ENCODE peak calls at places on chromosomes 12 and 14, in eight cellular contexts. L is activated gamma-delta T cell treated with anti-CD3 and anti-CD28 coated beads, Interleukin-2, amount 50 U/mL, for 16 hours; R is NCI-H774; O is T-helper 1 cell; G is WERI-Rb-1; X is nephron progenitor cell; A is fibroblast of lung; S is stimulated activated CD8-positive, alpha-beta memory T cell treated with anti-CD3 and anti-CD28 coated beads, Interleukin-7, amount 100 ng/mL, for 1 hour. B is an unnamed sample.

GRCh38 chr12:127025545-127025944 is 1241.4 kb upstream of the TMEM132C start:
- DNase-seq in A (no peak), O (no peak), L (no peak), S (no peak), R (no peak), G (no peak), X (no peak), B (no peak)

GRCh38 chr12:115870527-115870926 is 407.0 kb downstream of the MED13L start:
- DNase-seq in X (no peak), A (no peak), S (no peak), O (no peak), L (no peak), G (peak; percentile 82), R (no peak), B (no peak)

GRCh38 chr14:22882529-22883190 is 362 bp upstream of the REM2 start:
- DNase-seq in O (peak; percentile 23), S (no peak), G (peak; percentile 77), R (peak; percentile 70), X (peak; percentile 68), L (no peak), A (peak; percentile 62), B (no peak)

GRCh38 chr14:92959189-92959531 is 36.2 kb downstream of the CHGA start:
- DNase-seq in A (no peak), L (no peak), R (no peak), O (no peak), X (no peak), S (no peak), G (peak; percentile 95), B (no peak)

GRCh38 chr12:89707992-89708792 is 446 bp downstream of the ATP2B1 start:
- DNase-seq in R (peak; percentile 62), S (no peak), G (peak; percentile 36), A (peak; percentile 26), X (peak; percentile 57), L (peak; percentile 24), O (peak; percentile 29), B (no peak)

GRCh38 chr14:94129111-94129757 is at the start of gene IFI27L2:
- DNase-seq in O (peak; percentile 60), R (peak; percentile 82), G (peak; percentile 81), X (peak; percentile 80), S (peak; percentile 25), L (peak; percentile 34), A (peak; percentile 85), B (no peak)

GRCh38 chr12:106584104-106585064 is 1.6 kb downstream of the RFX4 start:
- DNase-seq in L (no peak), O (no peak), G (no peak), A (no peak), X (peak; percentile 48), S (no peak), R (no peak), B (no peak)

GRCh38 chr12:67810166-67810565 is 161.6 kb downstream of the DYRK2 start:
- DNase-seq in O (no peak), A (no peak), L (no peak), G (no peak), R (no peak), X (no peak), S (no peak), B (no peak)

GRCh38 chr12:52082668-52082987 is 3.1 kb downstream of the SMIM41 start:
- DNase-seq in R (no peak), A (no peak), S (no peak), O (no peak), G (no peak), L (no peak), X (no peak), B (no peak)